ENCODE peak calls at places on chromosomes 12 and 14, in seven cellular contexts. D is thyroid gland; V is Panc1; Y is HCT116; I is lung; Z is psoas muscle; P is naive thymus-derived CD4-positive, alpha-beta T cell. N is an unnamed sample.

GRCh38 chr12:13811061-13811460 is 170.3 kb downstream of the GRIN2B start:
- DNase-seq in V (no peak), D (no peak), P (no peak), I (no peak), Y (no peak), Z (no peak), N (no peak)

GRCh38 chr12:53530920-53531319 is 23.6 kb upstream of the NPFF start:
- DNase-seq in I (no peak), V (no peak), D (no peak), P (no peak), Y (peak; percentile 16), Z (no peak), N (no peak)

GRCh38 chr12:27193854-27194544 is 50.1 kb upstream of the STK38L start:
- DNase-seq in P (no peak), I (no peak), V (no peak), Y (no peak), Z (no peak), D (no peak), N (peak; percentile 64)

GRCh38 chr14:92503756-92504491 is 9.7 kb upstream of the RIN3 start:
- DNase-seq in V (peak; percentile 68), Z (peak; percentile 12), P (no peak), I (no peak), D (no peak), Y (peak; percentile 88), N (peak; percentile 54)

GRCh38 chr12:108381793-108382436 is 42.8 kb upstream of the CMKLR1 start:
- DNase-seq in V (no peak), Y (no peak), I (no peak), P (no peak), Z (no peak), D (no peak), N (peak; percentile 63)

GRCh38 chr12:64178122-64178521 is 44.0 kb downstream of the KICS2 start:
- DNase-seq in Z (no peak), P (no peak), D (no peak), Y (no peak), V (no peak), I (no peak), N (peak; percentile 11)

GRCh38 chr14:69996197-69996596 is 117.0 kb downstream of the SMOC1 start:
- DNase-seq in Y (no peak), I (no peak), Z (no peak), V (no peak), P (no peak), D (no peak), N (no peak)

GRCh38 chr14:68896132-68896531 is 83.0 kb downstream of the ACTN1 start:
- DNase-seq in P (no peak), D (no peak), Z (no peak), I (no peak), Y (no peak), V (no peak), N (no peak)

GRCh38 chr12:125069616-125070015 is 4.4 kb downstream of the AACS start:
- DNase-seq in Y (no peak), I (no peak), D (no peak), Z (no peak), V (no peak), P (no peak), N (no peak)

GRCh38 chr12:110348431-110349059 is 55.0 kb downstream of the ANAPC7 start:
- DNase-seq in D (no peak), V (no peak), I (no peak), Z (no peak), P (no peak), Y (no peak), N (no peak)

GRCh38 chr14:81273521-81273920 is 52.8 kb upstream of the GTF2A1 start:
- DNase-seq in D (no peak), V (no peak), Y (no peak), I (no peak), P (no peak), Z (no peak), N (no peak)

GRCh38 chr14:94129758-94130414 is 482 bp upstream of the IFI27L2 start:
- DNase-seq in P (no peak), I (no peak), Z (no peak), Y (peak; percentile 56), V (no peak), D (peak; percentile 25), N (peak; percentile 26)

GRCh38 chr12:18629916-18630315 is 107.9 kb downstream of the PLCZ1 start:
- DNase-seq in Z (no peak), V (no peak), Y (no peak), I (no peak), D (no peak), P (no peak), N (peak; percentile 52)

GRCh38 chr14:32472512-32473472 is 143.7 kb downstream of the AKAP6 start:
- DNase-seq in V (no peak), P (no peak), Y (no peak), Z (no peak), D (peak; percentile 8), I (no peak), N (peak; percentile 86)

GRCh38 chr12:63853978-63854377 is 9.5 kb downstream of the SRGAP1 start:
- DNase-seq in V (no peak), Z (no peak), I (no peak), Y (no peak), D (no peak), P (no peak), N (no peak)

GRCh38 chr12:30707628-30708342 is 12.1 kb upstream of the IPO8 start:
- DNase-seq in V (no peak), D (no peak), Z (no peak), I (no peak), Y (no peak), P (no peak), N (no peak)

GRCh38 chr14:71590131-71590530 is 342.1 kb upstream of the RGS6 start:
- DNase-seq in V (no peak), Y (no peak), P (no peak), D (no peak), Z (no peak), I (no peak), N (no peak)

GRCh38 chr14:67187210-67187609 is 2.0 kb upstream of the GARIN2 start:
- DNase-seq in D (no peak), P (no peak), Z (no peak), Y (peak; percentile 83), I (no peak), V (peak; percentile 74), N (peak; percentile 29)

GRCh38 chr14:95664546-95664945 is 21.7 kb upstream of the TCL1B start:
- DNase-seq in Z (no peak), D (no peak), V (no peak), Y (no peak), P (no peak), I (no peak), N (no peak)

GRCh38 chr14:104350463-104351185 is 212.2 kb downstream of the KIF26A start:
- DNase-seq in Y (no peak), Z (no peak), V (no peak), I (no peak), P (no peak), D (peak; percentile 31), N (peak; percentile 28)

DNA sequence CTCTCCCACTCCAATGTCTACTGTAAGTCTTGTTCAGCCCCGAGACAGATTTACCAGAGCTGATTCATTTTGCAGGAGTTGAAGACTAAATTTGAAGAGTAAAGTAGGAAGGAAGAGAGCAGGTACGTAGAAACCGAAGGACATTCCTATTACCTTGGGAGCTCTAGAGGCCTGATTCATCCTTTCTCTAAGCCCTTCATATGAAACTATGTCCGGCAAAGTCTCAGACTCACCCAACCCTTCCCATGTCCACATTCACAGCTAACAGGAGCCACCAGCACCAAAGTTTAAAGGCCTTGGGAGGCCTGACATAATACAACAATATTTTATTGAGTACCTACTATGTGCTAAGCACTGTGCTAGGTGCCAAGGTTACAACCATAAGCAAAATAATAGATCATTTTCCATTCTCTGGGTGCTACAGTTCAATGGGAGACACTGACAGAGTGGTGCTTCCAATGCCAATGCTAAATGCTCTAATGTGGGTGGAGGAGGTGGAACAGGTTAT is 86.6 kb downstream of the PHLDA1 start:
- DNase-seq in I (no peak), P (no peak), D (no peak), Y (no peak), V (no peak), Z (no peak), N (no peak)
- H3K27ac ChIP-seq in I (peak overlapping the region; percentile 7), P (no peak overlapping the region), D (peak overlapping the region; percentile 52), Y (peak overlapping the region; percentile 100), V (peak overlapping the region; percentile 99), Z (no peak overlapping the region), N (no peak overlapping the region)

GRCh38 chr14:57559561-57559960 is 65.9 kb upstream of the CCDC198 start:
- DNase-seq in Z (no peak), D (peak; percentile 14), Y (no peak), V (no peak), I (no peak), P (no peak), N (no peak)

DNA sequence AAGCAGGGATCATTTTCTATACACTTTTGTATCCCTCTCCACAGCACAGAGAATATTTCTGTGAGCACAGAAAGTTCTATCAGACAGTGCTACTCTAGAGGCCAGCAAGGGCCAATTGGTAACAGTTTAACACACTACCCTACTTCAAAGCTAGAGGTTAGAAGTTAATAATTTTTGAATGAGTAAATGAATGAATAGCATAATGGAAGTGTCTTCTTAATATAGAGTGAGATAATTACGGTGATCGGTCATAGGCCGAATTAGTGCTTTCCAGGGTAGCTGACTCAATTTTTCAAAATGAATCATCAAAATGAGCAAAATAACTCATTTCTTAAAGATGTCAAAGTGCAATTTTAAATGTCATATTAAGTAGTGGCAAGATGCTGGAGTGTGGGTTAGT is 67.0 kb upstream of the CCDC198 start:
- DNase-seq in D (no peak), V (no peak), I (no peak), P (no peak), Y (no peak), Z (no peak), N (no peak)
- H3K4me1 ChIP-seq in D (peaks cover 6% of the 10 kb centered on the region), V (no peaks in the 10 kb centered on the region), I (no peaks in the 10 kb centered on the region), P (no peaks in the 10 kb centered on the region), Y (no peaks in the 10 kb centered on the region), Z (no peaks in the 10 kb centered on the region), N (no peaks in the 10 kb centered on the region)

DNA sequence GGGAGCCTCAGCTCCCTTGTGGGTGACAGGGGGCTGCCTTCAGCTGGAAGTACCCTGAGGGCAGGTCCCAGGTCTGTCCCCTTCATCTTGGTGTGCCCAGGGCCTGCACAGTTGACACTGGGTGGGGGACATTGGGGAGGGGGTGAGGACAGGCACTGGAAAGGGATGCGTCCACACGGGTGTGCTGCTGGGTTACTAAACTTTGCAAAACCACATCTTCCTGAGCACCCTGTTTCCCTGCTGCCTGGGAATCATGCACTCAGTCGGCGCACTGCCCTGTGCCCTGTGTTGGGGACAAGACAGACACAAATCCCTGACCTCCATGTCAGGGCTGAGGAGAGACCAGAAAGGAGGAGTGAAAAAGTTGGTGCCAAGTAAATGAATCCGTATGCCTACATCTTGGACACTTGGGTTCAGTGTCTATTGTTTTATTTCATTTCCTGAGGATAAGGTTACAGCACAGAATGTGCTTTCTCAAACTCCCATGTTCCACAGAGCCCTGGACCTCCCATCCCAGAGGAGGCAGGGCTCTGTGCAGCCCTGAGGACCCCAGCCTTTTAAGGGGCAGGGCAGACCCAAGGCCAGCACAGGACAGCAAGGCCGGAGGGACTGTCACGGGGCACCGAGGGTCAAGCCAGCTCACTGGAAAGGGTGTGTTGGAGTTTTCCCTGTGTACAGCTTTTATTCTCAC is 2.9 kb upstream of the SLC25A29 start:
- DNase-seq in D (no peak), I (no peak), P (no peak), Y (no peak), Z (no peak), V (no peak), N (no peak)
- H3K27ac ChIP-seq in D (peak overlapping the region; percentile 97), I (no peak overlapping the region), P (no peak overlapping the region), Y (no peak overlapping the region), Z (peak overlapping the region; percentile 38), V (no peak overlapping the region), N (no peak overlapping the region)

DNA sequence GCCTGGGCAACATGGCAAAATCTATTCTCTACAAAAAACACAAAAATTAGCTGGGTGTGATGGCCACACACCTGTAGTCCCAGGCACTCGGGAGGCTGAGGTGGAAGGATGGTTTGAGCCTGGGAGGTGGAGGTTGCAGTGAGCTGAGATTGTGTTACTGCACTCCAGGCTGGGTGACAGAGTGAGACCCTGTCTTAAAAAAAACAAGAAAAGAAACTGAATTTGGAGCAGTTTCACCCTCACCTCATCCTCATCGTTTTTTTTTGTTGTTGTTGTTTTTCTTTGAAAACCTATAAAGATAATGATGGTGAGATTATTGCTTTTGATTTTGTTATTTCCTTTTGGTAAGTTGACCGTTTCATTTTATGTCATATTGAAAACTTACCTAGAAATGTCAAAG is 60.7 kb downstream of the SLC38A6 start:
- DNase-seq in I (no peak), Z (no peak), P (no peak), Y (no peak), D (no peak), V (no peak), N (no peak)
- H3K4me1 ChIP-seq in I (no peaks in the 10 kb centered on the region), Z (no peaks in the 10 kb centered on the region), P (no peaks in the 10 kb centered on the region), Y (no peaks in the 10 kb centered on the region), D (no peaks in the 10 kb centered on the region), V (no peaks in the 10 kb centered on the region), N (peaks cover 15% of the 10 kb centered on the region)